ENCODE peak calls at places on chromosomes 12 and 14, in five cellular contexts. One of them, this sample, is unnamed.

GRCh38 chr14:95835331-95835730 is 41.3 kb upstream of the TUNAR start:
- DNase-seq in mucosa of descending colon: no peak
- DNase-seq in AG10803: no peak
- DNase-seq in gastrocnemius medialis: no peak
- DNase-seq in transverse colon: no peak
- DNase-seq in this sample: no peak

GRCh38 chr14:103015426-103015825 is 41.9 kb downstream of the CDC42BPB start:
- DNase-seq in AG10803: no peak
- DNase-seq in transverse colon: no peak
- DNase-seq in mucosa of descending colon: no peak
- DNase-seq in gastrocnemius medialis: no peak
- DNase-seq in this sample: no peak

GRCh38 chr12:4579305-4580097 is 17.5 kb downstream of the DYRK4 start:
- DNase-seq in transverse colon: peak
- DNase-seq in gastrocnemius medialis: no peak
- DNase-seq in mucosa of descending colon: peak
- DNase-seq in AG10803: peak
- DNase-seq in this sample: no peak

GRCh38 chr12:64010069-64010686 is 165.7 kb downstream of the SRGAP1 start:
- DNase-seq in mucosa of descending colon: no peak
- DNase-seq in gastrocnemius medialis: no peak
- DNase-seq in AG10803: peak
- DNase-seq in transverse colon: no peak
- DNase-seq in this sample: peak

GRCh38 chr12:68932701-68933563 is at the start of gene CPM:
- DNase-seq in AG10803: peak
- DNase-seq in mucosa of descending colon: peak
- DNase-seq in gastrocnemius medialis: peak
- DNase-seq in transverse colon: peak
- DNase-seq in this sample: no peak

GRCh38 chr14:28630100-28630499 is 136.5 kb upstream of the FOXG1 start:
- DNase-seq in mucosa of descending colon: no peak
- DNase-seq in gastrocnemius medialis: no peak
- DNase-seq in transverse colon: no peak
- DNase-seq in AG10803: no peak
- DNase-seq in this sample: no peak

GRCh38 chr12:89528434-89528833 is 2.6 kb upstream of the POC1B start:
- DNase-seq in AG10803: no peak
- DNase-seq in gastrocnemius medialis: no peak
- DNase-seq in transverse colon: no peak
- DNase-seq in mucosa of descending colon: no peak
- DNase-seq in this sample: no peak

GRCh38 chr12:3214508-3215365 is 137.6 kb downstream of the TSPAN9 start:
- DNase-seq in transverse colon: no peak
- DNase-seq in AG10803: no peak
- DNase-seq in mucosa of descending colon: no peak
- DNase-seq in gastrocnemius medialis: no peak
- DNase-seq in this sample: no peak

GRCh38 chr14:98742001-98742400 is 530.0 kb downstream of the BCL11B start:
- DNase-seq in gastrocnemius medialis: no peak
- DNase-seq in AG10803: no peak
- DNase-seq in transverse colon: no peak
- DNase-seq in mucosa of descending colon: no peak
- DNase-seq in this sample: no peak

GRCh38 chr12:117365072-117365616 is 3.7 kb upstream of the NOS1 start:
- DNase-seq in transverse colon: no peak
- DNase-seq in gastrocnemius medialis: no peak
- DNase-seq in AG10803: no peak
- DNase-seq in mucosa of descending colon: no peak
- DNase-seq in this sample: no peak

GRCh38 chr12:89370411-89370810 is 18.1 kb upstream of the DUSP6 start:
- DNase-seq in gastrocnemius medialis: no peak
- DNase-seq in AG10803: no peak
- DNase-seq in mucosa of descending colon: peak
- DNase-seq in transverse colon: peak
- DNase-seq in this sample: no peak

GRCh38 chr12:92871121-92871520 is 58.0 kb downstream of the EEA1 start:
- DNase-seq in gastrocnemius medialis: no peak
- DNase-seq in AG10803: peak
- DNase-seq in mucosa of descending colon: no peak
- DNase-seq in transverse colon: no peak
- DNase-seq in this sample: no peak

GRCh38 chr14:105867961-105868599 is 341.7 kb downstream of the TMEM121 start:
- DNase-seq in transverse colon: no peak
- DNase-seq in AG10803: no peak
- DNase-seq in gastrocnemius medialis: no peak
- DNase-seq in mucosa of descending colon: no peak
- DNase-seq in this sample: no peak

GRCh38 chr12:130126023-130126432 is 36.2 kb upstream of the FZD10 start:
- DNase-seq in gastrocnemius medialis: no peak
- DNase-seq in transverse colon: no peak
- DNase-seq in AG10803: no peak
- DNase-seq in mucosa of descending colon: no peak
- DNase-seq in this sample: no peak
- TF ChIP-seq CTCF in gastrocnemius medialis: no peak
- TF ChIP-seq CTCF in transverse colon: no peak
- TF ChIP-seq CTCF in AG10803: no peak
- TF ChIP-seq CTCF in mucosa of descending colon: no peak
- TF ChIP-seq CTCF in this sample: no peak

GRCh38 chr12:100988278-100988625 is 193.7 kb downstream of the ANO4 start:
- DNase-seq in transverse colon: no peak
- DNase-seq in gastrocnemius medialis: no peak
- DNase-seq in AG10803: no peak
- DNase-seq in mucosa of descending colon: no peak
- DNase-seq in this sample: no peak

GRCh38 chr12:100991059-100991562 is 196.5 kb downstream of the ANO4 start:
- DNase-seq in mucosa of descending colon: no peak
- DNase-seq in AG10803: no peak
- DNase-seq in transverse colon: no peak
- DNase-seq in gastrocnemius medialis: no peak
- DNase-seq in this sample: no peak

GRCh38 chr12:100984821-100985220 is 190.2 kb downstream of the ANO4 start:
- DNase-seq in AG10803: peak
- DNase-seq in mucosa of descending colon: no peak
- DNase-seq in transverse colon: no peak
- DNase-seq in gastrocnemius medialis: no peak
- DNase-seq in this sample: no peak

GRCh38 chr12:100986595-100987547 is 192.3 kb downstream of the ANO4 start:
- DNase-seq in mucosa of descending colon: no peak
- DNase-seq in AG10803: peak
- DNase-seq in gastrocnemius medialis: no peak
- DNase-seq in transverse colon: no peak
- DNase-seq in this sample: peak

DNA sequence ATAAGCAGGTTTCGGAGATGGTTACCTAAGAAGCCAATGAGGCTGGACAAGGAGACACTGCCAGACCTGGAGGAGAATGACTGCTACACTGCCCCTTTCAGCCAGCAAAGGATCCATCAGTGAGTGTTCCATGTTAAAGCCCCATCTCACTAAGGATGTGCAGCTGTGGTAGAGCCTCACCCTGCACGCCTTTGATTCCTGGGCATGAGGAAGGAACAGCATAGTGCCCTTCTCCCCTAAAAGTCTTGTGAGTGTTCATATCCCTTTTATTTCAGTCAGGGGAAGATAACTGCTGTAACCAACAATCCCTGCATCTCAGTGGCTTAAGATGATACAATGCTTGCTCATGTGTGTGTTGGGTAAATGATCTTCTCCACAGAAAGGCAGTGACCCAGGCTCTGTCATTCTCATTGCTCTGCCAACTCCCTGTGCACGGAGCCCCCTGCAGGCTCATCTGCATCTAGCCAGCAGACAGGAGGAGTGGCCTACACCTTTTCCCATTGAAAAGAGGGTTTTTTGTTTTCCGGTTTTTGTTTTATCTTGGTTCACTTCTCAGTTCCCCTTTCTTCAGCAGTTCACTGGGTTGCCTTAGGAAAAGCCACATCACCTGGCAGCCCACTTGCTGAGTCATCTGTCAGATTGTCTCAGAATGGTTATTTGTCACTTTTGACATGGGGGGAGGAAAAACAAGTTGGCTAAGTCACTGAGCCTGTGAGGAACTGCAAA is 193.1 kb downstream of the ANO4 start:
- DNase-seq in mucosa of descending colon: peak
- DNase-seq in transverse colon: no peak
- DNase-seq in AG10803: peak
- DNase-seq in gastrocnemius medialis: no peak
- DNase-seq in this sample: peak
- H3K4me3 ChIP-seq in mucosa of descending colon: no peak
- H3K4me3 ChIP-seq in transverse colon: no peak
- H3K4me3 ChIP-seq in AG10803: no peak
- H3K4me3 ChIP-seq in gastrocnemius medialis: no peak
- H3K4me3 ChIP-seq in this sample: no peak

GRCh38 chr14:23636317-23637211 is at the start of gene DHRS2:
- DNase-seq in transverse colon: no peak
- DNase-seq in AG10803: no peak
- DNase-seq in gastrocnemius medialis: no peak
- DNase-seq in mucosa of descending colon: no peak
- DNase-seq in this sample: no peak
- TF ChIP-seq CTCF in transverse colon: no peak
- TF ChIP-seq CTCF in AG10803: no peak
- TF ChIP-seq CTCF in gastrocnemius medialis: no peak
- TF ChIP-seq CTCF in mucosa of descending colon: no peak
- TF ChIP-seq CTCF in this sample: no peak

GRCh38 chr14:64509036-64509435 is 4.5 kb downstream of the ZBTB1 start:
- DNase-seq in transverse colon: no peak
- DNase-seq in AG10803: no peak
- DNase-seq in mucosa of descending colon: no peak
- DNase-seq in gastrocnemius medialis: no peak
- DNase-seq in this sample: no peak
- H3K4me3 ChIP-seq in transverse colon: no peak
- H3K4me3 ChIP-seq in AG10803: no peak
- H3K4me3 ChIP-seq in mucosa of descending colon: no peak
- H3K4me3 ChIP-seq in gastrocnemius medialis: no peak
- H3K4me3 ChIP-seq in this sample: no peak

This sample was measured in astrocyte of the cerebellum.